ENCODE peak calls at places on chromosomes 12 and 14, in four cellular contexts. One of them, this sample, is unnamed.

GRCh38 chr14:38481939-38482678 is 226.2 kb upstream of the CLEC14A start:
- DNase-seq in AG04450: no peak
- DNase-seq in GM12865: no peak
- DNase-seq in A673: peak; percentile 5
- DNase-seq in this sample: no peak

GRCh38 chr14:60514378-60515243 is 5.7 kb downstream of the SIX6 start:
- DNase-seq in A673: peak; percentile 60
- DNase-seq in AG04450: no peak
- DNase-seq in GM12865: no peak
- DNase-seq in this sample: no peak

GRCh38 chr14:39988939-39989338 is 556.7 kb upstream of the FBXO33 start:
- DNase-seq in A673: peak; percentile 54
- DNase-seq in GM12865: peak; percentile 59
- DNase-seq in AG04450: no peak
- DNase-seq in this sample: no peak

GRCh38 chr14:105168496-105168978 is at the start of gene JAG2:
- DNase-seq in A673: peak; percentile 73
- DNase-seq in GM12865: peak; percentile 52
- DNase-seq in AG04450: no peak
- DNase-seq in this sample: no peak

GRCh38 chr14:73591690-73592448 is at the start of gene ACOT4:
- DNase-seq in AG04450: no peak
- DNase-seq in GM12865: peak; percentile 78
- DNase-seq in A673: peak; percentile 29
- DNase-seq in this sample: no peak

GRCh38 chr12:74598819-74599218 is 61.2 kb downstream of the ATXN7L3B start:
- DNase-seq in A673: no peak
- DNase-seq in GM12865: no peak
- DNase-seq in AG04450: no peak
- DNase-seq in this sample: no peak

GRCh38 chr14:90739318-90740077 is 76.7 kb downstream of the TTC7B start:
- DNase-seq in AG04450: no peak
- DNase-seq in GM12865: no peak
- DNase-seq in A673: no peak
- DNase-seq in this sample: no peak

GRCh38 chr12:100279612-100280244 is 12.8 kb downstream of the SCYL2 start:
- DNase-seq in AG04450: no peak
- DNase-seq in GM12865: no peak
- DNase-seq in A673: no peak
- DNase-seq in this sample: no peak

GRCh38 chr14:75379930-75380270 is 47.9 kb upstream of the JDP2 start:
- DNase-seq in AG04450: no peak
- DNase-seq in GM12865: no peak
- DNase-seq in A673: no peak
- DNase-seq in this sample: no peak

GRCh38 chr14:83071888-83072501 is 1538.3 kb upstream of the SEL1L start:
- DNase-seq in AG04450: no peak
- DNase-seq in A673: peak; percentile 79
- DNase-seq in GM12865: peak; percentile 18
- DNase-seq in this sample: no peak

GRCh38 chr14:94213741-94214140 is 39.6 kb downstream of the PPP4R4 start:
- DNase-seq in AG04450: no peak
- DNase-seq in GM12865: no peak
- DNase-seq in A673: no peak
- DNase-seq in this sample: no peak

GRCh38 chr14:47040490-47040889 is 388.9 kb upstream of the RPL10L start:
- DNase-seq in GM12865: no peak
- DNase-seq in A673: peak; percentile 4
- DNase-seq in AG04450: no peak
- DNase-seq in this sample: no peak

GRCh38 chr12:120079352-120080042 is 37.1 kb downstream of the RAB35 start:
- DNase-seq in A673: no peak
- DNase-seq in AG04450: no peak
- DNase-seq in GM12865: no peak
- DNase-seq in this sample: no peak

GRCh38 chr12:52587563-52587962 is 13.7 kb downstream of the KRT72 start:
- DNase-seq in A673: no peak
- DNase-seq in GM12865: no peak
- DNase-seq in AG04450: no peak
- DNase-seq in this sample: no peak

GRCh38 chr14:73786942-73787759 is 64.5 kb upstream of the PTGR2 start:
- DNase-seq in A673: peak; percentile 57
- DNase-seq in GM12865: peak; percentile 72
- DNase-seq in AG04450: no peak
- DNase-seq in this sample: no peak

GRCh38 chr12:111412007-111412829 is 6.5 kb downstream of the SH2B3 start:
- DNase-seq in AG04450: no peak
- DNase-seq in A673: peak; percentile 96
- DNase-seq in GM12865: no peak
- DNase-seq in this sample: no peak

GRCh38 chr12:120119395-120119973 is 2.9 kb upstream of the RAB35 start:
- DNase-seq in A673: no peak
- DNase-seq in GM12865: peak; percentile 83
- DNase-seq in AG04450: peak; percentile 82
- DNase-seq in this sample: no peak

GRCh38 chr12:53577941-53578352 is 48.2 kb downstream of the ATF7 start:
- DNase-seq in A673: no peak
- DNase-seq in GM12865: peak; percentile 76
- DNase-seq in AG04450: no peak
- DNase-seq in this sample: no peak

GRCh38 chr14:49769171-49769570 is 1.2 kb downstream of the KLHDC2 start:
- DNase-seq in GM12865: no peak
- DNase-seq in AG04450: no peak
- DNase-seq in A673: no peak
- DNase-seq in this sample: no peak

GRCh38 chr14:45199246-45199645 is 53.8 kb downstream of the MIS18BP1 start:
- DNase-seq in GM12865: no peak
- DNase-seq in AG04450: no peak
- DNase-seq in A673: no peak
- DNase-seq in this sample: peak; percentile 5

GRCh38 chr12:105167346-105167745 is 59.8 kb downstream of the WASHC4 start:
- DNase-seq in GM12865: no peak
- DNase-seq in A673: no peak
- DNase-seq in AG04450: peak; percentile 4
- DNase-seq in this sample: peak; percentile 4

GRCh38 chr14:104827173-104828055 is 26.5 kb downstream of the ZBTB42 start:
- DNase-seq in GM12865: peak; percentile 37
- DNase-seq in A673: peak; percentile 56
- DNase-seq in AG04450: no peak
- DNase-seq in this sample: no peak

GRCh38 chr12:7937867-7938506 is 2.0 kb upstream of the SLC2A3 start:
- DNase-seq in GM12865: peak; percentile 24
- DNase-seq in A673: peak; percentile 67
- DNase-seq in AG04450: no peak
- DNase-seq in this sample: no peak

GRCh38 chr12:95336387-95337067 is 118.9 kb downstream of the VEZT start:
- DNase-seq in AG04450: peak; percentile 70
- DNase-seq in GM12865: peak; percentile 19
- DNase-seq in A673: peak; percentile 80
- DNase-seq in this sample: peak; percentile 73

GRCh38 chr12:1277905-1278304 is 286.9 kb downstream of the ERC1 start:
- DNase-seq in A673: no peak
- DNase-seq in AG04450: no peak
- DNase-seq in GM12865: peak; percentile 61
- DNase-seq in this sample: no peak

GRCh38 chr12:89067436-89067835 is 284.9 kb downstream of the DUSP6 start:
- DNase-seq in GM12865: no peak
- DNase-seq in A673: no peak
- DNase-seq in AG04450: peak; percentile 55
- DNase-seq in this sample: no peak

GRCh38 chr12:1083888-1084262 is 92.9 kb downstream of the ERC1 start:
- DNase-seq in GM12865: peak; percentile 21
- DNase-seq in AG04450: peak; percentile 44
- DNase-seq in A673: peak; percentile 84
- DNase-seq in this sample: peak; percentile 52

GRCh38 chr12:12216349-12217017 is 50.4 kb downstream of the LRP6 start:
- DNase-seq in AG04450: no peak
- DNase-seq in A673: peak; percentile 42
- DNase-seq in GM12865: peak; percentile 8
- DNase-seq in this sample: no peak

GRCh38 chr14:95895720-95896119 is 19.1 kb downstream of the TUNAR start:
- DNase-seq in GM12865: peak; percentile 51
- DNase-seq in AG04450: no peak
- DNase-seq in A673: peak; percentile 23
- DNase-seq in this sample: no peak

GRCh38 chr14:69928111-69928523 is 48.9 kb downstream of the SMOC1 start:
- DNase-seq in A673: no peak
- DNase-seq in GM12865: no peak
- DNase-seq in AG04450: peak; percentile 58
- DNase-seq in this sample: no peak

GRCh38 chr12:59928416-59928815 is 332.6 kb downstream of the SLC16A7 start:
- DNase-seq in AG04450: no peak
- DNase-seq in A673: no peak
- DNase-seq in GM12865: no peak
- DNase-seq in this sample: no peak

GRCh38 chr12:68034567-68034966 is 45.3 kb downstream of the IFNG-AS1 start:
- DNase-seq in GM12865: no peak
- DNase-seq in AG04450: no peak
- DNase-seq in A673: no peak
- DNase-seq in this sample: no peak

GRCh38 chr14:35046751-35047536 is 872 bp downstream of the FAM177A1 start:
- DNase-seq in GM12865: peak; percentile 68
- DNase-seq in A673: no peak
- DNase-seq in AG04450: no peak
- DNase-seq in this sample: no peak

GRCh38 chr12:49070971-49071370 is 1.2 kb upstream of the RHEBL1 start:
- DNase-seq in AG04450: no peak
- DNase-seq in GM12865: no peak
- DNase-seq in A673: no peak
- DNase-seq in this sample: no peak

GRCh38 chr12:49066120-49066519 is 3.7 kb downstream of the RHEBL1 start:
- DNase-seq in AG04450: no peak
- DNase-seq in GM12865: no peak
- DNase-seq in A673: no peak
- DNase-seq in this sample: no peak

GRCh38 chr12:49068879-49069506 is 786 bp downstream of the RHEBL1 start:
- DNase-seq in GM12865: no peak
- DNase-seq in AG04450: no peak
- DNase-seq in A673: no peak
- DNase-seq in this sample: no peak

GRCh38 chr12:49064767-49065152 is 4.2 kb upstream of the KMT2D start:
- DNase-seq in A673: no peak
- DNase-seq in AG04450: no peak
- DNase-seq in GM12865: no peak
- DNase-seq in this sample: no peak

GRCh38 chr12:49069507-49070346 is at the start of gene RHEBL1:
- DNase-seq in A673: peak; percentile 99
- DNase-seq in GM12865: peak; percentile 99
- DNase-seq in AG04450: peak; percentile 78
- DNase-seq in this sample: peak; percentile 83
- TF ChIP-seq CTCF in A673: peak; percentile 29
- TF ChIP-seq CTCF in GM12865: peak; percentile 30
- TF ChIP-seq CTCF in AG04450: peak; percentile 16
- TF ChIP-seq CTCF in this sample: peak; percentile 6

GRCh38 chr14:29462772-29463171 is 464.9 kb downstream of the PRKD1 start:
- DNase-seq in GM12865: no peak
- DNase-seq in A673: no peak
- DNase-seq in AG04450: no peak
- DNase-seq in this sample: no peak
- TF ChIP-seq CTCF in GM12865: no peak
- TF ChIP-seq CTCF in A673: no peak
- TF ChIP-seq CTCF in AG04450: no peak
- TF ChIP-seq CTCF in this sample: no peak

DNA sequence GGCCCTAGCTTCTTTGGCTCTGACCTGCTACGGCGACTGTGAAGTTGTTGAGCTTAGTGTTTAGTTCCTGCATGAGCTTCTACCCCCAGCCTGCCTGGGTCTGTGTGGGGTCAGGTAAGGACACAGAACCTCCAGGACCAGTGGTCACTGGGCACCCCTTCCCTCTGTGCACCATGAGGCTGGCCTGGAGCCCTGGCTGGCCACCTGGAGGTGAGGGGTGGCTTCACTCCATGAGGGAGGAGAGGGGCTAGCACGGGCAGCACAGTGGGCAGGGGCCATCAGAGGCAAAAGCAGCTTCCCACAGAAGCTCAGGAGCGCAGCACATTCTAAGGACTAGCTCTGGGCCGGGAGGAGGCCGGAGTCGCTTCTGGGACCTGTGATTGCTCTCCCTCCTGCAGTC is 36.7 kb downstream of the CCDC92 start:
- DNase-seq in A673: no peak
- DNase-seq in AG04450: no peak
- DNase-seq in GM12865: no peak
- DNase-seq in this sample: no peak
- TF ChIP-seq CTCF in A673: no peak
- TF ChIP-seq CTCF in AG04450: no peak
- TF ChIP-seq CTCF in GM12865: no peak
- TF ChIP-seq CTCF in this sample: no peak

GRCh38 chr14:25943329-25943728 is 654.5 kb downstream of the NOVA1 start:
- DNase-seq in A673: no peak
- DNase-seq in GM12865: no peak
- DNase-seq in AG04450: no peak
- DNase-seq in this sample: no peak
- TF ChIP-seq CTCF in A673: peak; percentile 18
- TF ChIP-seq CTCF in GM12865: no peak
- TF ChIP-seq CTCF in AG04450: no peak
- TF ChIP-seq CTCF in this sample: no peak

GRCh38 chr12:55723516-55724225 is 3.5 kb downstream of the RDH5 start:
- DNase-seq in A673: no peak
- DNase-seq in AG04450: no peak
- DNase-seq in GM12865: no peak
- DNase-seq in this sample: no peak

GRCh38 chr12:55725556-55725955 is 3.3 kb downstream of the CD63 start:
- DNase-seq in AG04450: no peak
- DNase-seq in A673: no peak
- DNase-seq in GM12865: no peak
- DNase-seq in this sample: no peak

GRCh38 chr12:55722948-55723347 is 2.8 kb downstream of the RDH5 start:
- DNase-seq in GM12865: no peak
- DNase-seq in AG04450: no peak
- DNase-seq in A673: no peak
- DNase-seq in this sample: no peak

GRCh38 chr12:55724940-55725309 is 3.9 kb downstream of the CD63 start:
- DNase-seq in GM12865: no peak
- DNase-seq in A673: no peak
- DNase-seq in AG04450: no peak
- DNase-seq in this sample: no peak

DNA sequence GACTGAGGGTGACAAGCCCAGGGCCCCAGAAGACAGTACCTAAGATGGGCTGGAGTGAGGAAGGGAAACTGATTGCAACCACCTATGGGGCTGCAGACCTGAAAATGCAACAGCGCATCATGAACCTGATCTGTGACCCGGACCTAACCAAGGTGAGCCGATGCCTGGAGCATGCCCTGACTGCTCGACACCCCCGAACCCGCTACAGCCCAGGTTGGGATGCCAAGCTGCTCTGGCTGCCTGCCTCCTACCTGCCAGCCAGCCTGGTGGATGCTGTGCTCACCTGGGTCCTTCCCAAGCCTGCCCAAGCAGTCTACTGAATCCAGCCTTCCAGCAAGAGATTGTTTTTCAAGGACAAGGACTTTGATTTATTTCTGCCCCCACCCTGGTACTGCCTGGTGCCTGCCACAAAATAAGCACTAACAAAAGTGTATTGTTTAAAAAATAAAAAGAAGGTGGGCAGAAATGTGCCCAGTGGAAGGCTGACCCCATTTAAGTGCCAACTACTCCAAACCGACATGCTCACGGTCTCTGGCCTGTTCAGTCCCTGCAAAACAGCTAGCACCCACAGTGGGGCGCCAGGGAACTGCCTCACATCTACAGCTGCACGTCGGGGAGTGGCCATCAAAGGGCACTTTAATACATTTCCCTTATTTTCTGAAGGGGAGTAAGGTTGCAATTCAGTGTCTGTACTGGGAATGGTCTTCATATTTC is 4.2 kb downstream of the RDH5 start:
- DNase-seq in GM12865: peak; percentile 77
- DNase-seq in AG04450: no peak
- DNase-seq in A673: peak; percentile 79
- DNase-seq in this sample: no peak
- TF ChIP-seq CTCF in GM12865: peak; percentile 70
- TF ChIP-seq CTCF in AG04450: peak; percentile 68
- TF ChIP-seq CTCF in A673: peak; percentile 75
- TF ChIP-seq CTCF in this sample: peak; percentile 68

This sample was measured in AG09319.